ENCODE peak calls at places on chromosome 18, in six cellular contexts. One of them, this sample, is unnamed.

GRCh38 chr18:13455960-13456471 is 237.5 kb downstream of the LDLRAD4 start:
- DNase-seq in K562: no peak
- DNase-seq in HepG2: no peak
- DNase-seq in H1: no peak
- DNase-seq in GM12878: peak
- DNase-seq in GM12891: peak
- DNase-seq in this sample: no peak

GRCh38 chr18:11494093-11494492 is 115.3 kb upstream of the SLC35G4 start:
- DNase-seq in HepG2: peak
- DNase-seq in GM12891: no peak
- DNase-seq in H1: no peak
- DNase-seq in GM12878: no peak
- DNase-seq in K562: no peak
- DNase-seq in this sample: no peak

GRCh38 chr18:25533088-25533676 is 181.2 kb upstream of the ZNF521 start:
- DNase-seq in H1: no peak
- DNase-seq in K562: no peak
- DNase-seq in GM12891: no peak
- DNase-seq in GM12878: no peak
- DNase-seq in HepG2: no peak
- DNase-seq in this sample: no peak

GRCh38 chr18:23259701-23260661 is 124.7 kb downstream of the CABLES1 start:
- DNase-seq in HepG2: peak
- DNase-seq in GM12891: no peak
- DNase-seq in K562: peak
- DNase-seq in GM12878: no peak
- DNase-seq in H1: peak
- DNase-seq in this sample: no peak

GRCh38 chr18:23743733-23744333 is 54.6 kb downstream of the LAMA3 start:
- DNase-seq in K562: no peak
- DNase-seq in HepG2: no peak
- DNase-seq in GM12891: no peak
- DNase-seq in H1: no peak
- DNase-seq in GM12878: no peak
- DNase-seq in this sample: no peak

GRCh38 chr18:7663305-7664023 is 96.3 kb downstream of the PTPRM start:
- DNase-seq in H1: no peak
- DNase-seq in GM12891: no peak
- DNase-seq in HepG2: no peak
- DNase-seq in GM12878: no peak
- DNase-seq in K562: no peak
- DNase-seq in this sample: no peak

GRCh38 chr18:49846263-49846662 is 32.9 kb upstream of the ACAA2 start:
- DNase-seq in H1: no peak
- DNase-seq in GM12878: no peak
- DNase-seq in HepG2: no peak
- DNase-seq in K562: no peak
- DNase-seq in GM12891: no peak
- DNase-seq in this sample: no peak

GRCh38 chr18:36309436-36310391 is 12.2 kb downstream of the FHOD3 start:
- DNase-seq in K562: no peak
- DNase-seq in H1: peak
- DNase-seq in HepG2: no peak
- DNase-seq in GM12891: no peak
- DNase-seq in GM12878: no peak
- DNase-seq in this sample: no peak

GRCh38 chr18:34637094-34637801 is 72.8 kb upstream of the DTNA start:
- DNase-seq in GM12878: no peak
- DNase-seq in H1: no peak
- DNase-seq in GM12891: no peak
- DNase-seq in HepG2: no peak
- DNase-seq in K562: no peak
- DNase-seq in this sample: no peak

GRCh38 chr18:32152705-32153448 is 37.0 kb upstream of the MEP1B start:
- DNase-seq in GM12891: no peak
- DNase-seq in HepG2: no peak
- DNase-seq in GM12878: peak
- DNase-seq in K562: no peak
- DNase-seq in H1: no peak
- DNase-seq in this sample: no peak

GRCh38 chr18:39966275-39966674 is 1988.8 kb upstream of the PIK3C3 start:
- DNase-seq in GM12878: no peak
- DNase-seq in HepG2: no peak
- DNase-seq in K562: no peak
- DNase-seq in H1: peak
- DNase-seq in GM12891: no peak
- DNase-seq in this sample: no peak

GRCh38 chr18:6145645-6146308 is 250.5 kb upstream of the TMEM200C start:
- DNase-seq in K562: no peak
- DNase-seq in GM12878: no peak
- DNase-seq in HepG2: no peak
- DNase-seq in H1: no peak
- DNase-seq in GM12891: no peak
- DNase-seq in this sample: no peak
- TF ChIP-seq TAF1 in K562: no peak
- TF ChIP-seq TAF1 in GM12878: no peak
- TF ChIP-seq TAF1 in HepG2: no peak
- TF ChIP-seq TAF1 in H1: no peak
- TF ChIP-seq TAF1 in GM12891: no peak
- TF ChIP-seq TAF1 in this sample: no peak

GRCh38 chr18:3442894-3443293 is 7.1 kb upstream of the TGIF1 start:
- DNase-seq in HepG2: no peak
- DNase-seq in GM12891: no peak
- DNase-seq in H1: no peak
- DNase-seq in K562: no peak
- DNase-seq in GM12878: no peak
- DNase-seq in this sample: no peak
- TF ChIP-seq POLR2A in HepG2: no peak
- TF ChIP-seq POLR2A in GM12891: no peak
- TF ChIP-seq POLR2A in H1: no peak
- TF ChIP-seq POLR2A in K562: no peak
- TF ChIP-seq POLR2A in GM12878: no peak
- TF ChIP-seq POLR2A in this sample: no peak

GRCh38 chr18:27847412-27847811 is 329.5 kb downstream of the CDH2 start:
- DNase-seq in HepG2: no peak
- DNase-seq in GM12891: no peak
- DNase-seq in GM12878: no peak
- DNase-seq in H1: no peak
- DNase-seq in K562: no peak
- DNase-seq in this sample: no peak
- TF ChIP-seq POLR2AphosphoS5 in HepG2: no peak
- TF ChIP-seq POLR2AphosphoS5 in GM12891: no peak
- TF ChIP-seq POLR2AphosphoS5 in GM12878: no peak
- TF ChIP-seq POLR2AphosphoS5 in H1: no peak
- TF ChIP-seq POLR2AphosphoS5 in K562: no peak
- TF ChIP-seq POLR2AphosphoS5 in this sample: no peak

GRCh38 chr18:69897397-69898108 is 50.1 kb downstream of the CD226 start:
- DNase-seq in K562: no peak
- DNase-seq in HepG2: no peak
- DNase-seq in GM12878: peak
- DNase-seq in GM12891: peak
- DNase-seq in H1: no peak
- DNase-seq in this sample: no peak
- TF ChIP-seq TAF1 in K562: no peak
- TF ChIP-seq TAF1 in HepG2: no peak
- TF ChIP-seq TAF1 in GM12878: no peak
- TF ChIP-seq TAF1 in GM12891: no peak
- TF ChIP-seq TAF1 in H1: no peak
- TF ChIP-seq TAF1 in this sample: no peak

DNA sequence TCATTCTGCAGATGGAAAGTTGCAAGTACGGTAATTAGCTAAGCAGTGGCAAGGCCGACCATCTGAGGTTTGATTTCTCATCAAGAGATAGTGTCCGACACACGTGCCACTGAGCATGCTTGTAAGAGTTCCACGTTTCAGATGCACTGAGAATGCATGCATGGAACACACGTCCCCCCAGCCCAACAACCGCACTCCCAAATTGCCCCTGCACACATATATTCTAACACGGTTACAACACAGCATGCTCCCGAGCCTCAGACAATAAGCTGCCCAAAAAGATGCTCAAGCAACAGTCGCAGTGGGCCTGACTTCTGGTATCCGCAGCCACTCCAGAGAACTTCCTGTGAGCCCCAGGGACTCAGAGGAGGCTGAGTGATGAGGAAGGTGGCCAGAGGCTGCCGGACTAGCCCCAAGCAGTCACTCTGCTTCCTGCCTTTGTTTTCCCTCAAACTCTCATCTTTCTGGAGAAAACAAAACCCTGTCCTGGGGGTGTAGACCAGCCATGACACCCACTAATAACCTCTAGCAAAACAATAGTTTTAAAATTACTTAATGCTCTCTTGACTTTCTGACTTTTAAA is 204.0 kb downstream of the TGIF1 start:
- DNase-seq in K562: peak
- DNase-seq in H1: no peak
- DNase-seq in GM12891: no peak
- DNase-seq in HepG2: no peak
- DNase-seq in GM12878: no peak
- DNase-seq in this sample: no peak
- TF ChIP-seq POLR2A in K562: no peak
- TF ChIP-seq POLR2A in H1: no peak
- TF ChIP-seq POLR2A in GM12891: no peak
- TF ChIP-seq POLR2A in HepG2: peak
- TF ChIP-seq POLR2A in GM12878: no peak
- TF ChIP-seq POLR2A in this sample: no peak